ENCODE peak calls at places on chromosomes 5 and 9, in seven cellular contexts. E is psoas muscle; C is effector CD8-positive, alpha-beta T cell; A is SIG-M5; P is AG20443; U is HTR-8/SVneo; G is lower lobe of right lung. B is an unnamed sample.

GRCh38 chr5:102937916-102938315 is 182.0 kb downstream of the GIN1 start:
- DNase-seq in E (no peak), C (no peak), A (no peak), P (no peak), U (no peak), G (no peak), B (no peak)

GRCh38 chr9:76215066-76215465 is 179.2 kb downstream of the RFK start:
- DNase-seq in E (no peak), C (no peak), A (no peak), P (peak), U (peak), G (no peak), B (no peak)

GRCh38 chr9:34690983-34691382 is at the start of gene CCL19:
- DNase-seq in E (no peak), C (no peak), A (no peak), P (no peak), U (no peak), G (no peak), B (no peak)

GRCh38 chr9:88425538-88425950 is 37.3 kb downstream of the SPIN1 start:
- DNase-seq in E (no peak), C (no peak), A (no peak), P (no peak), U (no peak), G (no peak), B (no peak)

GRCh38 chr9:136521541-136521940 is 24.3 kb downstream of the NOTCH1 start:
- DNase-seq in E (peak), C (no peak), A (no peak), P (no peak), U (no peak), G (peak), B (peak)

GRCh38 chr9:95261890-95262289 is 55.6 kb downstream of the FANCC start:
- DNase-seq in E (no peak), C (no peak), A (no peak), P (no peak), U (no peak), G (no peak), B (no peak)

GRCh38 chr5:56480305-56481146 is 247.4 kb upstream of the ANKRD55 start:
- DNase-seq in E (peak), C (no peak), A (no peak), P (peak), U (peak), G (peak), B (peak)

GRCh38 chr9:119501374-119501773 is 132.1 kb upstream of the BRINP1 start:
- DNase-seq in E (no peak), C (no peak), A (no peak), P (no peak), U (no peak), G (no peak), B (no peak)

GRCh38 chr9:18478517-18479361 is 4.8 kb downstream of the ADAMTSL1 start:
- DNase-seq in E (no peak), C (no peak), A (no peak), P (peak), U (peak), G (no peak), B (no peak)

GRCh38 chr9:4035809-4036208 is 264.1 kb downstream of the GLIS3 start:
- DNase-seq in E (no peak), C (no peak), A (no peak), P (no peak), U (no peak), G (no peak), B (no peak)

GRCh38 chr5:141354900-141355469 is at the start of gene PCDHGA4:
- DNase-seq in E (no peak), C (no peak), A (no peak), P (no peak), U (no peak), G (no peak), B (no peak)

GRCh38 chr5:73867344-73868335 is 241.6 kb downstream of the ARHGEF28 start:
- DNase-seq in E (no peak), C (no peak), A (no peak), P (peak), U (no peak), G (peak), B (no peak)

GRCh38 chr9:130191749-130192120 is 19.5 kb downstream of the NCS1 start:
- DNase-seq in E (no peak), C (no peak), A (no peak), P (no peak), U (no peak), G (no peak), B (no peak)

GRCh38 chr5:167721926-167722440 is 569.5 kb upstream of the WWC1 start:
- DNase-seq in E (no peak), C (no peak), A (no peak), P (no peak), U (no peak), G (no peak), B (no peak)

GRCh38 chr9:121242219-121242954 is 25.6 kb upstream of the GSN start:
- DNase-seq in E (no peak), C (no peak), A (no peak), P (peak), U (no peak), G (no peak), B (no peak)

GRCh38 chr5:126778675-126779403 is 1.9 kb downstream of the LMNB1 start:
- DNase-seq in E (no peak), C (no peak), A (no peak), P (no peak), U (no peak), G (no peak), B (no peak)

B was measured in Right ventricle myocardium inferior.